ENCODE peak calls at places on chromosomes 5 and 9, in four cellular contexts. I is lung, D is neural progenitor cell, X is heart left ventricle. Y is an unnamed sample.

GRCh38 chr9:19470981-19471650 is 62.3 kb downstream of the ACER2 start:
- DNase-seq in X (no peak), D (no peak), I (no peak), Y (no peak)

GRCh38 chr9:135887585-135888050 is 19.7 kb downstream of the CAMSAP1 start:
- DNase-seq in D (peak), X (peak), I (no peak), Y (no peak)

GRCh38 chr9:114221706-114222465 is 66.5 kb downstream of the COL27A1 start:
- DNase-seq in D (no peak), I (no peak), X (no peak), Y (no peak)

GRCh38 chr9:13291718-13292117 is 12.2 kb upstream of the MPDZ start:
- DNase-seq in I (no peak), X (no peak), D (no peak), Y (no peak)

GRCh38 chr9:81430727-81431126 is 258.6 kb downstream of the TLE1 start:
- DNase-seq in X (no peak), I (no peak), D (no peak), Y (no peak)

GRCh38 chr9:134560206-134560605 is 81.4 kb upstream of the COL5A1 start:
- DNase-seq in I (no peak), D (no peak), X (no peak), Y (no peak)

GRCh38 chr9:74721696-74722660 is 165.7 kb downstream of the TRPM6 start:
- DNase-seq in I (no peak), D (no peak), X (no peak), Y (peak)

GRCh38 chr5:36875051-36875788 is 1.3 kb upstream of the NIPBL start:
- DNase-seq in D (peak), X (peak), I (no peak), Y (peak)

GRCh38 chr5:67773439-67773988 is 442.0 kb upstream of the PIK3R1 start:
- DNase-seq in I (no peak), D (peak), X (peak), Y (no peak)

GRCh38 chr5:166710275-166710674 is 1581.2 kb upstream of the WWC1 start:
- DNase-seq in I (no peak), D (no peak), X (no peak), Y (peak)

GRCh38 chr5:179373101-179373934 is 28.1 kb upstream of the ADAMTS2 start:
- DNase-seq in I (no peak), X (no peak), D (no peak), Y (no peak)

GRCh38 chr5:150603052-150603451 is 37.4 kb upstream of the SYNPO start:
- DNase-seq in D (no peak), I (no peak), X (peak), Y (no peak)

GRCh38 chr9:136354592-136355085 is 8.9 kb downstream of the DNLZ start:
- DNase-seq in I (no peak), D (no peak), X (peak), Y (peak)

GRCh38 chr5:56479701-56480304 is 246.7 kb upstream of the ANKRD55 start:
- DNase-seq in D (no peak), X (no peak), I (no peak), Y (no peak)

GRCh38 chr5:16916262-16916878 is 19.7 kb downstream of the MYO10 start:
- DNase-seq in D (no peak), I (no peak), X (no peak), Y (peak)

GRCh38 chr9:95552814-95553546 is 36.2 kb upstream of the PTCH1 start:
- DNase-seq in D (peak), X (peak), I (peak), Y (no peak)

DNA sequence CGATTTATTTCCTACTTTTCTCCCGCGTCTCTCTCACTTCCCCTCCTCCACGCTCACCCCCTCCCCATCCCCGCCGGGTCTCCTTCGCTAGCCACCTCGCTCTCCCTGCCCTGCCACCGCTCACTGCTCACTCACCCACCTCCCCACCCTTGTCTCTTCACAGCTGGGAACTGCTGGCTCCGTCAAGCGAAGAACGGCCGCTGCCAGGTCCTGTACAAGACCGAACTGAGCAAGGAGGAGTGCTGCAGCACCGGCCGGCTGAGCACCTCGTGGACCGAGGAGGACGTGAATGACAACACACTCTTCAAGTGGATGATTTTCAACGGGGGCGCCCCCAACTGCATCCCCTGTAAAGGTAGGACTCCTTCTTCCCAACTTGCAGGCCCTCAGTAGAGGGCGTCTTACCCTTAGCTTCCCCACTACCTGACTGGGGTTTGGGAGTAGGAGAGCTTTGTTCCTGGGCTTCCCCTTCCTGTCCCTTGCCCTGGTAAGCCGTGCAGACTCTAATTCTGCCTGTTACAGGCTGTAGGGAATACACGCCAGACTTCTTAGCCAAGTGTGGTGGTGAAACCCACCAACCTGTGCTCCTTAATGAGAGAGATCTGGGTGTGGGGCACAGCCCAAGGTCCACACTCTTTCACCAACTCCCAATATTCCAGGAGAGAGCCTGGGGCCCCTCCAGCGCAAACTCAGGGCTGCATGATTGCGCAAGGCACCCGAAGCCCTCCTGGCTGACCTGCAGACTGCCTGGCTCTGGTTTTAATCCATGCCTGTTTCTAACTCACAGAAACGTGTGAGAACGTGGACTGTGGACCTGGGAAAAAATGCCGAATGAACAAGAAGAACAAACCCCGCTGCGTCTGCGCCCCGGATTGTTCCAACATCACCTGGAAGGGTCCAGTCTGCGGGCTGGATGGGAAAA is 2.5 kb downstream of the FST start:
- DNase-seq in I (peak), D (peak), X (peak), Y (peak)
- TF ChIP-seq CTCF in I (no peak), D (peak), X (no peak), Y (peak)

GRCh38 chr5:174419523-174420132 is 304.8 kb upstream of the MSX2 start:
- DNase-seq in X (peak), I (peak), D (peak), Y (peak)
- TF ChIP-seq CTCF in X (peak), I (peak), D (peak), Y (peak)

DNA sequence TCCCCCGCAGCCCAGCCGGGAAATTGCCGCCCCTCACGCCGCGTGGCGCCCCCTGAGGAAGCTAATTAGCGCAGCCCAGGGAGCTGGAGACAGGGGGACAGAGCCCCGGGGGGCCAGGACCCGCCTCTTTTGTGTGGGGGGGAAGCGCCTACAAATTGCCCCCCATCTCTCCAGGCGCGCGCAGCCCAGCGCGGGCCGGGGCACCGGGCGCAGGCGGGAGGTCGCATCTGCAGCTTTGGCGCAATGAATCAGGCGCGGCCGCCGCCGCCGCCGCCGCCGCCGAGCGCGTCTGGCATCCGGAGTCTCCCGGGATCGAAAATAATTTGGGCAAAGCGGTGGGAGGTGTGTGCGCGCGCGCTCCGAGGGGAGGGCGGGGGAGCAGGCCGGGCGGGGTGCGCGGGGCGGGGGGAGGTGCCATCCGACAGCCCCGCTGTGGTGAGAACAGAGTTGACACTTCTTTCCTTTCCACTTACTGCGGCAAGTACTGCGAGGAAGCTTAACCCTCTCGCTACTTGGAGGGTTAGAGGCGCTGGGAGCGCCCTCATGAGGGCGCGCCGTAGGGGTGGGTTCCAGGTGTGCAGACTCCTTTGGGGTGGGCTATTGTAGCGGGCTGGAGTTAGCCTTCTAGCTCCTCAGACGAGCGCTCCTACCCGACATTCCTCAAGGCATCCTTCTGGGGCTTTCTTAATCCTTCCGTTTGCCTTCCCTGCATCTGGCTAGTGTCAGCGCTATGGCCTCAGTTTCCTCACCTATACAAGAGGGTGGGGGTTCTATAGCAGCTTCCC is 63.1 kb downstream of the CXXC5 start:
- DNase-seq in D (peak), X (no peak), I (no peak), Y (peak)
- TF ChIP-seq CTCF in D (peak), X (peak), I (no peak), Y (peak)

GRCh38 chr9:121333950-121334773 is 35.9 kb downstream of the STOM start:
- DNase-seq in D (no peak), X (peak), I (no peak), Y (no peak)

GRCh38 chr9:121328476-121328875 is 41.6 kb downstream of the STOM start:
- DNase-seq in I (no peak), X (peak), D (no peak), Y (no peak)

GRCh38 chr9:121328876-121329681 is 41.0 kb downstream of the STOM start:
- DNase-seq in I (no peak), X (peak), D (no peak), Y (no peak)

GRCh38 chr9:121331549-121331948 is 38.5 kb downstream of the STOM start:
- DNase-seq in I (no peak), D (no peak), X (peak), Y (no peak)

GRCh38 chr9:121331992-121332685 is 37.9 kb downstream of the STOM start:
- DNase-seq in I (no peak), X (no peak), D (no peak), Y (peak)
- TF ChIP-seq CTCF in I (no peak), X (peak), D (peak), Y (peak)

GRCh38 chr9:131477816-131478419 is 24.8 kb upstream of the POMT1 start:
- DNase-seq in I (no peak), X (no peak), D (no peak), Y (no peak)

GRCh38 chr9:131478911-131479310 is 23.8 kb upstream of the POMT1 start:
- DNase-seq in I (no peak), D (no peak), X (no peak), Y (no peak)

GRCh38 chr9:131476777-131477345 is 25.9 kb upstream of the POMT1 start:
- DNase-seq in X (peak), I (no peak), D (no peak), Y (no peak)

GRCh38 chr9:131477367-131477766 is 25.4 kb upstream of the POMT1 start:
- DNase-seq in I (no peak), D (no peak), X (no peak), Y (no peak)

GRCh38 chr9:131478421-131478868 is 24.3 kb upstream of the POMT1 start:
- DNase-seq in I (peak), D (peak), X (no peak), Y (peak)
- TF ChIP-seq CTCF in I (no peak), D (peak), X (peak), Y (peak)

DNA sequence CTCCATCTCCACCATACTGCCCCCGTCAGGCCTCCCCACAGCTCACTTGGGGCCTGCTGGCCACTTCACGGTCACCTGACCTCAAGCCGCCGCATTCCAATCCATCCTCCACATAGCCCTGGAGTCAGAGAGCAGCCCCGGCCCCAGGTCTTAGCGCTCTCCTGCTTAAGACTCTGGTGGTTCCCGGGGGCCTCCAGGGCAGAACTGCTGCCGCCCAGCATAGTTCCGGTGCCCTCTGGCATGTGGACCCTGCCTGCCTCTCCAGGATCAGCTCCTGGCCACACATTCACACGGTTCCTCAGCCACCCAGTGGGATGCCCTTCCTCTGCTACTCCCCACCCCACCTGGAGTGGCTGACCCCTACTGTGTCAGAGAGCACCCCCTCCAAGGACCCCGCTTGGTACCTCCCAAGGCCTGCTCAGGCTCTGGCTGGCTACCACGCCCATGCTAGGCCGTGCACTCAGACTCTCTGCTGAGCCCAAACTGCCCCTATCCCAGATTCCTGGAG is 8.7 kb downstream of the PHYKPL start:
- DNase-seq in I (peak), D (peak), X (no peak), Y (no peak)
- TF ChIP-seq CTCF in I (no peak), D (no peak), X (no peak), Y (no peak)